ENCODE peak calls at places on chromosomes 7 and 10, in eight cellular contexts. Q is breast epithelium, T is AG04450, P is heart right ventricle, X is SK-N-SH, M is tibial artery, K is HFF-Myc, Z is spleen. W is an unnamed sample.

GRCh38 chr10:95655571-95656290 is 780 bp downstream of the ALDH18A1 start:
- DNase-seq in Z (no peak), X (peak), M (no peak), T (no peak), P (no peak), Q (no peak), K (no peak), W (peak)

GRCh38 chr7:22561356-22561755 is 61.4 kb upstream of the STEAP1B start:
- DNase-seq in Z (no peak), P (peak), X (no peak), K (peak), Q (peak), T (peak), M (peak), W (peak)

GRCh38 chr10:69474688-69475432 is 23.6 kb downstream of the TSPAN15 start:
- DNase-seq in T (no peak), K (peak), P (peak), X (no peak), Q (no peak), M (peak), Z (no peak), W (no peak)

GRCh38 chr7:36048902-36049240 is 104.2 kb upstream of the EEPD1 start:
- DNase-seq in Z (no peak), P (no peak), Q (no peak), K (peak), M (no peak), X (no peak), T (no peak), W (no peak)

GRCh38 chr10:5447071-5447470 is 34.7 kb downstream of the NET1 start:
- DNase-seq in Q (no peak), K (no peak), M (no peak), T (no peak), P (no peak), Z (no peak), X (no peak), W (no peak)

GRCh38 chr10:12235796-12236195 is 39.8 kb downstream of the CDC123 start:
- DNase-seq in K (no peak), P (no peak), Q (no peak), Z (no peak), X (no peak), T (peak), M (no peak), W (no peak)

GRCh38 chr10:47077941-47078340 is 166.7 kb downstream of the PTPN20 start:
- DNase-seq in T (no peak), X (no peak), K (no peak), Z (no peak), M (no peak), P (no peak), Q (no peak), W (no peak)

GRCh38 chr7:127035203-127035849 is 217.4 kb downstream of the GRM8 start:
- DNase-seq in Q (no peak), Z (no peak), K (no peak), M (no peak), X (no peak), T (no peak), P (no peak), W (no peak)

GRCh38 chr10:118106426-118106825 is 59.7 kb upstream of the RAB11FIP2 start:
- DNase-seq in K (peak), Z (no peak), T (no peak), M (no peak), X (no peak), Q (no peak), P (no peak), W (no peak)

DNA sequence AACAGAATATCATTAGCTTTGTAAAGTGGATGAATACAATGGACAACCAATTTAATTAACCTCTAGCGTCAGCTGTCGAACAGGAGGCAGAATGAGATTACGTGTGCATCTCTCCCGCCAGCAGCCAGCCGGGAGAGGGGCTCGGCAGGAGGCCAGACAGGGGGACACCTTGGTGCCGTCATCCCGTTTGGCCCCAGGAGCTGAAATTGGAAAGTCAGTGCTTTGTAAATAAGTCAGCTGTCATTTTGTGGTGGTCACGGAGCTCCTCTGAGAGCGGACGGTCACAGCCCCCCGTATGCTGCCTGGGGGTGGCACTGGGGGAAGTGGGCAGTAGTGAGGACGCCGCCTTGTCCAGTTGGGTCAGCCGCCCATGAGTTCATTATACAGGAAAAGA is 108.0 kb downstream of the NKX6-2 start:
- DNase-seq in Q (no peak), K (no peak), P (no peak), Z (no peak), M (no peak), X (no peak), T (no peak), W (no peak)
- H3K4me3 ChIP-seq in Q (no peak), K (no peak), P (no peak), Z (no peak), M (no peak), X (no peak), T (no peak), W (no peak)

GRCh38 chr10:6738464-6738824 is 158.4 kb upstream of the PRKCQ start:
- DNase-seq in X (no peak), K (no peak), Q (no peak), Z (no peak), M (no peak), P (no peak), T (no peak), W (peak)

GRCh38 chr10:6734286-6734685 is 154.2 kb upstream of the PRKCQ start:
- DNase-seq in M (no peak), P (no peak), Z (no peak), X (no peak), K (no peak), T (no peak), Q (no peak), W (no peak)

GRCh38 chr10:6739530-6740174 is 159.6 kb upstream of the PRKCQ start:
- DNase-seq in X (no peak), M (no peak), P (no peak), T (no peak), Q (peak), Z (no peak), K (no peak), W (no peak)

GRCh38 chr10:6737080-6737641 is 157.1 kb upstream of the PRKCQ start:
- DNase-seq in P (no peak), T (no peak), X (no peak), Z (no peak), K (peak), Q (peak), M (no peak), W (peak)

DNA sequence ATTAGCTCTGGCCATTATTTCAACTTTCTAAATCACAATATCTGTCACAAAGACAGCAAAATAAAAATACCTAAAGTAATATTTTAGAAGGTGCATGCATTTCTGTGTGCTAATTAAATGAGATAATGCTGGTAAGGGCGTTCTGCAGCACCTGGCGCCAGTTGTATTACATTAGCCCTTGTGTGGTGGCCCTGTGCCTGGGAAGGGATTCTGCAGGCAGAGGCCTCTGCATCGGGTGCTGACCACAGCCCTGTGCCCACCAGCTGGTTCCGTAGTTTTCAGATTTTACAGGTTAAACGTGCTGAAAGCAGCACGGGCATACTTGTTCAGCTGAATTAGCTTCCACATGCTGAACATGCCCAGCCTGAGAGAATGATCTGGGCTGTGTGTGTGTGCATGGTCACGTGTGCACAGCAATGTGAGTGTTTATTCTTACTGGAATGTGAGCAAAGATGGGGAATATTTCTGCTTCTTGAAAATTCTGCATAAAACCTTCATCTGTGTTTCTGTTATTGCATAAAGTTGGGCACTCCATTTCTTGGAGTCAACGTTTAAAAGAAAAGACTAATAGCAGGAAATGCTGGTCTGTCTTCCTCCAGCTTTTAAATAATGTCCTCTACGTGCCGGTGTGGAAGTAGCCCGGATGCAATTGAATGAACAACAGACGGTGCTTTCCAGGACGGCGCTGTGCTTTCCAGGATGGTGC is 157.8 kb upstream of the PRKCQ start:
- DNase-seq in Q (no peak), T (no peak), M (no peak), Z (no peak), P (no peak), K (no peak), X (no peak), W (no peak)
- H3K4me3 ChIP-seq in Q (peak), T (peak), M (no peak), Z (no peak), P (peak), K (peak), X (no peak), W (no peak)

GRCh38 chr10:102222798-102223197 is 3.3 kb upstream of the ELOVL3 start:
- DNase-seq in T (no peak), P (no peak), M (no peak), Q (no peak), Z (no peak), K (no peak), X (no peak), W (no peak)

GRCh38 chr10:102225646-102226541 is at the start of gene ELOVL3:
- DNase-seq in X (peak), K (peak), Z (peak), T (peak), P (peak), M (peak), Q (peak), W (peak)

GRCh38 chr10:102227050-102227449 is 951 bp downstream of the ELOVL3 start:
- DNase-seq in P (no peak), T (no peak), M (no peak), Q (no peak), Z (no peak), K (no peak), X (no peak), W (no peak)

GRCh38 chr10:102229810-102230263 is 3.7 kb downstream of the ELOVL3 start:
- DNase-seq in P (peak), X (peak), T (no peak), Z (peak), M (peak), Q (peak), K (peak), W (peak)

GRCh38 chr10:102226542-102226870 is 407 bp downstream of the ELOVL3 start:
- DNase-seq in P (no peak), Q (no peak), T (no peak), K (no peak), Z (no peak), M (no peak), X (no peak), W (no peak)
- H3K4me3 ChIP-seq in P (peak), Q (peak), T (peak), K (no peak), Z (peak), M (peak), X (peak), W (peak)

DNA sequence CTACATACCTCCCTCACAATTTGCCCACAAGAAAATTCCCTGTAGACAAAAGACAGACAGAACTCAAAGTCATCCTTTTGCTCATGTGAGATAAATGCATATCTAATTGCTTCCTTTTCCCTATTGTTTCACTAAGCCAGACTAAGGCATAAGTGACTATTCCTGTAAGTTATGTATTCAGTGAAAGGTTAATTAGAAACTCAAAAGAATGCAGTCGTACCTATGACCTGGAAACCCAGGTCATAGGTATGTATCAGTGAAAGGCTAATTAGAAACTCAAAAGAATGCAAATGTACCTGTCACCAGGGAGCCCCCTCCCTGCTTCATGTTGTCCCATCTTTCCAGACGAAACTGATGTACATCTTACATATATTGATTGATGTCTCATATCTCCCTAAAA is 10.3 kb upstream of the GARS1 start:
- DNase-seq in K (no peak), Q (no peak), T (no peak), Z (no peak), P (no peak), M (no peak), X (no peak), W (peak)
- H3K4me3 ChIP-seq in K (no peak), Q (no peak), T (no peak), Z (no peak), P (no peak), M (no peak), X (no peak), W (no peak)

W was measured in H7.